ENCODE peak calls at places on chromosome 4, in nine cellular contexts. One of them, this sample, is unnamed.

GRCh38 chr4:86970447-86971354 is 35.9 kb downstream of the AFF1 start:
- DNase-seq in hepatocyte: no peak
- DNase-seq in kidney: no peak
- DNase-seq in stimulated activated CD4-positive, alpha-beta T cell treated with anti-CD3 and anti-CD28 coated beads, Interleukin-2, amount 100 ng/mL, for 48 hours: no peak
- DNase-seq in neural progenitor cell: peak
- DNase-seq in NCI-H524: no peak
- DNase-seq in KG1: no peak
- DNase-seq in CD4-positive, CD25-positive, alpha-beta regulatory T cell: no peak
- DNase-seq in bronchial epithelial cell: peak
- DNase-seq in this sample: no peak

GRCh38 chr4:26032572-26033320 is 118.7 kb downstream of the SMIM20 start:
- DNase-seq in hepatocyte: no peak
- DNase-seq in kidney: no peak
- DNase-seq in stimulated activated CD4-positive, alpha-beta T cell treated with anti-CD3 and anti-CD28 coated beads, Interleukin-2, amount 100 ng/mL, for 48 hours: no peak
- DNase-seq in neural progenitor cell: no peak
- DNase-seq in NCI-H524: peak
- DNase-seq in KG1: no peak
- DNase-seq in CD4-positive, CD25-positive, alpha-beta regulatory T cell: no peak
- DNase-seq in bronchial epithelial cell: peak
- DNase-seq in this sample: no peak

GRCh38 chr4:157265281-157265680 is 44.8 kb downstream of the GRIA2 start:
- DNase-seq in hepatocyte: peak
- DNase-seq in kidney: no peak
- DNase-seq in stimulated activated CD4-positive, alpha-beta T cell treated with anti-CD3 and anti-CD28 coated beads, Interleukin-2, amount 100 ng/mL, for 48 hours: no peak
- DNase-seq in neural progenitor cell: peak
- DNase-seq in NCI-H524: peak
- DNase-seq in KG1: no peak
- DNase-seq in CD4-positive, CD25-positive, alpha-beta regulatory T cell: no peak
- DNase-seq in bronchial epithelial cell: peak
- DNase-seq in this sample: no peak

GRCh38 chr4:87005690-87006461 is 71.1 kb downstream of the AFF1 start:
- DNase-seq in hepatocyte: no peak
- DNase-seq in kidney: no peak
- DNase-seq in stimulated activated CD4-positive, alpha-beta T cell treated with anti-CD3 and anti-CD28 coated beads, Interleukin-2, amount 100 ng/mL, for 48 hours: peak
- DNase-seq in neural progenitor cell: peak
- DNase-seq in NCI-H524: peak
- DNase-seq in KG1: no peak
- DNase-seq in CD4-positive, CD25-positive, alpha-beta regulatory T cell: no peak
- DNase-seq in bronchial epithelial cell: no peak
- DNase-seq in this sample: no peak

GRCh38 chr4:6772223-6772928 is 10.2 kb upstream of the KIAA0232 start:
- DNase-seq in hepatocyte: no peak
- DNase-seq in kidney: no peak
- DNase-seq in stimulated activated CD4-positive, alpha-beta T cell treated with anti-CD3 and anti-CD28 coated beads, Interleukin-2, amount 100 ng/mL, for 48 hours: no peak
- DNase-seq in neural progenitor cell: no peak
- DNase-seq in NCI-H524: peak
- DNase-seq in KG1: no peak
- DNase-seq in CD4-positive, CD25-positive, alpha-beta regulatory T cell: no peak
- DNase-seq in bronchial epithelial cell: no peak
- DNase-seq in this sample: no peak

GRCh38 chr4:177229331-177229730 is 80.3 kb upstream of the NEIL3 start:
- DNase-seq in hepatocyte: no peak
- DNase-seq in kidney: no peak
- DNase-seq in stimulated activated CD4-positive, alpha-beta T cell treated with anti-CD3 and anti-CD28 coated beads, Interleukin-2, amount 100 ng/mL, for 48 hours: no peak
- DNase-seq in neural progenitor cell: no peak
- DNase-seq in NCI-H524: no peak
- DNase-seq in KG1: no peak
- DNase-seq in CD4-positive, CD25-positive, alpha-beta regulatory T cell: no peak
- DNase-seq in bronchial epithelial cell: no peak
- DNase-seq in this sample: no peak

GRCh38 chr4:7004331-7004730 is 38.8 kb upstream of the TADA2B start:
- DNase-seq in hepatocyte: no peak
- DNase-seq in kidney: no peak
- DNase-seq in stimulated activated CD4-positive, alpha-beta T cell treated with anti-CD3 and anti-CD28 coated beads, Interleukin-2, amount 100 ng/mL, for 48 hours: no peak
- DNase-seq in neural progenitor cell: no peak
- DNase-seq in NCI-H524: no peak
- DNase-seq in KG1: no peak
- DNase-seq in CD4-positive, CD25-positive, alpha-beta regulatory T cell: no peak
- DNase-seq in bronchial epithelial cell: no peak
- DNase-seq in this sample: no peak

GRCh38 chr4:5409237-5409636 is 299.1 kb downstream of the EVC2 start:
- DNase-seq in hepatocyte: no peak
- DNase-seq in kidney: no peak
- DNase-seq in stimulated activated CD4-positive, alpha-beta T cell treated with anti-CD3 and anti-CD28 coated beads, Interleukin-2, amount 100 ng/mL, for 48 hours: no peak
- DNase-seq in neural progenitor cell: no peak
- DNase-seq in NCI-H524: no peak
- DNase-seq in KG1: no peak
- DNase-seq in CD4-positive, CD25-positive, alpha-beta regulatory T cell: no peak
- DNase-seq in bronchial epithelial cell: peak
- DNase-seq in this sample: no peak

GRCh38 chr4:102438873-102439614 is 62.1 kb upstream of the NFKB1 start:
- DNase-seq in hepatocyte: peak
- DNase-seq in kidney: no peak
- DNase-seq in stimulated activated CD4-positive, alpha-beta T cell treated with anti-CD3 and anti-CD28 coated beads, Interleukin-2, amount 100 ng/mL, for 48 hours: no peak
- DNase-seq in neural progenitor cell: no peak
- DNase-seq in NCI-H524: no peak
- DNase-seq in KG1: no peak
- DNase-seq in CD4-positive, CD25-positive, alpha-beta regulatory T cell: no peak
- DNase-seq in bronchial epithelial cell: peak
- DNase-seq in this sample: no peak

GRCh38 chr4:151098191-151098590 is 1.2 kb upstream of the RPS3A start:
- DNase-seq in hepatocyte: no peak
- DNase-seq in kidney: no peak
- DNase-seq in stimulated activated CD4-positive, alpha-beta T cell treated with anti-CD3 and anti-CD28 coated beads, Interleukin-2, amount 100 ng/mL, for 48 hours: no peak
- DNase-seq in neural progenitor cell: no peak
- DNase-seq in NCI-H524: no peak
- DNase-seq in KG1: peak
- DNase-seq in CD4-positive, CD25-positive, alpha-beta regulatory T cell: no peak
- DNase-seq in bronchial epithelial cell: no peak
- DNase-seq in this sample: no peak

GRCh38 chr4:71553605-71554004 is 214.8 kb downstream of the SLC4A4 start:
- DNase-seq in hepatocyte: peak
- DNase-seq in kidney: no peak
- DNase-seq in stimulated activated CD4-positive, alpha-beta T cell treated with anti-CD3 and anti-CD28 coated beads, Interleukin-2, amount 100 ng/mL, for 48 hours: no peak
- DNase-seq in neural progenitor cell: peak
- DNase-seq in NCI-H524: peak
- DNase-seq in KG1: no peak
- DNase-seq in CD4-positive, CD25-positive, alpha-beta regulatory T cell: no peak
- DNase-seq in bronchial epithelial cell: peak
- DNase-seq in this sample: no peak

GRCh38 chr4:1675136-1675801 is 8.8 kb downstream of the FAM53A start:
- DNase-seq in hepatocyte: no peak
- DNase-seq in kidney: no peak
- DNase-seq in stimulated activated CD4-positive, alpha-beta T cell treated with anti-CD3 and anti-CD28 coated beads, Interleukin-2, amount 100 ng/mL, for 48 hours: no peak
- DNase-seq in neural progenitor cell: no peak
- DNase-seq in NCI-H524: no peak
- DNase-seq in KG1: no peak
- DNase-seq in CD4-positive, CD25-positive, alpha-beta regulatory T cell: no peak
- DNase-seq in bronchial epithelial cell: no peak
- DNase-seq in this sample: no peak

GRCh38 chr4:6893449-6894085 is 16.1 kb upstream of the TBC1D14 start:
- DNase-seq in hepatocyte: peak
- DNase-seq in kidney: no peak
- DNase-seq in stimulated activated CD4-positive, alpha-beta T cell treated with anti-CD3 and anti-CD28 coated beads, Interleukin-2, amount 100 ng/mL, for 48 hours: no peak
- DNase-seq in neural progenitor cell: no peak
- DNase-seq in NCI-H524: no peak
- DNase-seq in KG1: no peak
- DNase-seq in CD4-positive, CD25-positive, alpha-beta regulatory T cell: no peak
- DNase-seq in bronchial epithelial cell: no peak
- DNase-seq in this sample: no peak

GRCh38 chr4:78659264-78659663 is 107.7 kb downstream of the ANXA3 start:
- DNase-seq in hepatocyte: no peak
- DNase-seq in kidney: no peak
- DNase-seq in stimulated activated CD4-positive, alpha-beta T cell treated with anti-CD3 and anti-CD28 coated beads, Interleukin-2, amount 100 ng/mL, for 48 hours: no peak
- DNase-seq in neural progenitor cell: no peak
- DNase-seq in NCI-H524: peak
- DNase-seq in KG1: no peak
- DNase-seq in CD4-positive, CD25-positive, alpha-beta regulatory T cell: no peak
- DNase-seq in bronchial epithelial cell: no peak
- DNase-seq in this sample: no peak

GRCh38 chr4:109325698-109326097 is 23.2 kb upstream of the COL25A1 start:
- DNase-seq in hepatocyte: no peak
- DNase-seq in kidney: no peak
- DNase-seq in stimulated activated CD4-positive, alpha-beta T cell treated with anti-CD3 and anti-CD28 coated beads, Interleukin-2, amount 100 ng/mL, for 48 hours: no peak
- DNase-seq in neural progenitor cell: no peak
- DNase-seq in NCI-H524: no peak
- DNase-seq in KG1: no peak
- DNase-seq in CD4-positive, CD25-positive, alpha-beta regulatory T cell: no peak
- DNase-seq in bronchial epithelial cell: no peak
- DNase-seq in this sample: no peak

GRCh38 chr4:8303485-8304281 is 34.1 kb downstream of the HTRA3 start:
- DNase-seq in hepatocyte: peak
- DNase-seq in kidney: no peak
- DNase-seq in stimulated activated CD4-positive, alpha-beta T cell treated with anti-CD3 and anti-CD28 coated beads, Interleukin-2, amount 100 ng/mL, for 48 hours: no peak
- DNase-seq in neural progenitor cell: peak
- DNase-seq in NCI-H524: no peak
- DNase-seq in KG1: no peak
- DNase-seq in CD4-positive, CD25-positive, alpha-beta regulatory T cell: no peak
- DNase-seq in bronchial epithelial cell: peak
- DNase-seq in this sample: no peak

GRCh38 chr4:1784789-1785591 is 8.1 kb upstream of the FGFR3 start:
- DNase-seq in hepatocyte: peak
- DNase-seq in kidney: no peak
- DNase-seq in stimulated activated CD4-positive, alpha-beta T cell treated with anti-CD3 and anti-CD28 coated beads, Interleukin-2, amount 100 ng/mL, for 48 hours: no peak
- DNase-seq in neural progenitor cell: no peak
- DNase-seq in NCI-H524: no peak
- DNase-seq in KG1: no peak
- DNase-seq in CD4-positive, CD25-positive, alpha-beta regulatory T cell: no peak
- DNase-seq in bronchial epithelial cell: no peak
- DNase-seq in this sample: no peak

This sample was measured in substantia nigra.